ENCODE peak calls at places on chromosome 13, in ten cellular contexts. One of them, this sample, is unnamed.

GRCh38 chr13:42398542-42398941 is 126.6 kb downstream of the AKAP11 start:
- DNase-seq in Karpas-422: peak; percentile 92
- DNase-seq in left lung: no peak
- DNase-seq in skeletal muscle cell: peak; percentile 21
- DNase-seq in cardiac fibroblast: no peak
- DNase-seq in kidney: no peak
- DNase-seq in GM23248: no peak
- DNase-seq in K562: no peak
- DNase-seq in thyroid gland: no peak
- DNase-seq in ovary: no peak
- DNase-seq in this sample: peak; percentile 8

GRCh38 chr13:42048625-42049453 is at the start of gene DGKH:
- DNase-seq in Karpas-422: peak; percentile 77
- DNase-seq in left lung: peak; percentile 94
- DNase-seq in skeletal muscle cell: no peak
- DNase-seq in cardiac fibroblast: peak; percentile 66
- DNase-seq in kidney: peak; percentile 93
- DNase-seq in GM23248: peak; percentile 89
- DNase-seq in K562: peak; percentile 88
- DNase-seq in thyroid gland: peak; percentile 83
- DNase-seq in ovary: peak; percentile 83
- DNase-seq in this sample: peak; percentile 94

GRCh38 chr13:77507931-77508776 is 27.4 kb upstream of the SCEL start:
- DNase-seq in Karpas-422: no peak
- DNase-seq in left lung: no peak
- DNase-seq in skeletal muscle cell: peak; percentile 78
- DNase-seq in cardiac fibroblast: peak; percentile 82
- DNase-seq in kidney: no peak
- DNase-seq in GM23248: peak; percentile 89
- DNase-seq in K562: no peak
- DNase-seq in thyroid gland: no peak
- DNase-seq in ovary: no peak
- DNase-seq in this sample: no peak

GRCh38 chr13:95784891-95785290 is 108.0 kb downstream of the DNAJC3 start:
- DNase-seq in Karpas-422: no peak
- DNase-seq in left lung: no peak
- DNase-seq in skeletal muscle cell: no peak
- DNase-seq in cardiac fibroblast: peak; percentile 56
- DNase-seq in kidney: no peak
- DNase-seq in GM23248: peak; percentile 31
- DNase-seq in K562: no peak
- DNase-seq in thyroid gland: no peak
- DNase-seq in ovary: no peak
- DNase-seq in this sample: no peak

GRCh38 chr13:42395066-42395821 is 123.3 kb downstream of the AKAP11 start:
- DNase-seq in Karpas-422: no peak
- DNase-seq in left lung: no peak
- DNase-seq in skeletal muscle cell: no peak
- DNase-seq in cardiac fibroblast: no peak
- DNase-seq in kidney: no peak
- DNase-seq in GM23248: no peak
- DNase-seq in K562: no peak
- DNase-seq in thyroid gland: no peak
- DNase-seq in ovary: no peak
- DNase-seq in this sample: no peak

GRCh38 chr13:29472317-29472961 is 123.0 kb downstream of the SLC7A1 start:
- DNase-seq in Karpas-422: peak; percentile 85
- DNase-seq in left lung: no peak
- DNase-seq in skeletal muscle cell: no peak
- DNase-seq in cardiac fibroblast: peak; percentile 76
- DNase-seq in kidney: no peak
- DNase-seq in GM23248: peak; percentile 79
- DNase-seq in K562: peak; percentile 52
- DNase-seq in thyroid gland: peak; percentile 53
- DNase-seq in ovary: no peak
- DNase-seq in this sample: peak; percentile 77

GRCh38 chr13:33072759-33073158 is 56.5 kb downstream of the KL start:
- DNase-seq in Karpas-422: no peak
- DNase-seq in left lung: no peak
- DNase-seq in skeletal muscle cell: no peak
- DNase-seq in cardiac fibroblast: no peak
- DNase-seq in kidney: no peak
- DNase-seq in GM23248: no peak
- DNase-seq in K562: no peak
- DNase-seq in thyroid gland: no peak
- DNase-seq in ovary: no peak
- DNase-seq in this sample: no peak

GRCh38 chr13:48233886-48234488 is 981 bp downstream of the ITM2B start:
- DNase-seq in Karpas-422: no peak
- DNase-seq in left lung: no peak
- DNase-seq in skeletal muscle cell: no peak
- DNase-seq in cardiac fibroblast: peak; percentile 72
- DNase-seq in kidney: no peak
- DNase-seq in GM23248: peak; percentile 78
- DNase-seq in K562: no peak
- DNase-seq in thyroid gland: no peak
- DNase-seq in ovary: no peak
- DNase-seq in this sample: peak; percentile 13

GRCh38 chr13:52048516-52048915 is 24.0 kb downstream of the UTP14C start:
- DNase-seq in Karpas-422: no peak
- DNase-seq in left lung: no peak
- DNase-seq in skeletal muscle cell: no peak
- DNase-seq in cardiac fibroblast: peak; percentile 51
- DNase-seq in kidney: no peak
- DNase-seq in GM23248: peak; percentile 14
- DNase-seq in K562: no peak
- DNase-seq in thyroid gland: no peak
- DNase-seq in ovary: no peak
- DNase-seq in this sample: no peak

GRCh38 chr13:50494110-50494509 is 349.4 kb downstream of the DLEU7 start:
- DNase-seq in Karpas-422: no peak
- DNase-seq in left lung: no peak
- DNase-seq in skeletal muscle cell: no peak
- DNase-seq in cardiac fibroblast: no peak
- DNase-seq in kidney: no peak
- DNase-seq in GM23248: no peak
- DNase-seq in K562: no peak
- DNase-seq in thyroid gland: no peak
- DNase-seq in ovary: no peak
- DNase-seq in this sample: no peak

GRCh38 chr13:59546178-59546577 is 617.5 kb downstream of the DIAPH3 start:
- DNase-seq in Karpas-422: no peak
- DNase-seq in left lung: no peak
- DNase-seq in skeletal muscle cell: no peak
- DNase-seq in cardiac fibroblast: no peak
- DNase-seq in kidney: no peak
- DNase-seq in GM23248: no peak
- DNase-seq in K562: no peak
- DNase-seq in thyroid gland: no peak
- DNase-seq in ovary: no peak
- DNase-seq in this sample: no peak

GRCh38 chr13:48923376-48923775 is 52.3 kb upstream of the FNDC3A start:
- DNase-seq in Karpas-422: peak; percentile 66
- DNase-seq in left lung: no peak
- DNase-seq in skeletal muscle cell: no peak
- DNase-seq in cardiac fibroblast: peak; percentile 43
- DNase-seq in kidney: no peak
- DNase-seq in GM23248: no peak
- DNase-seq in K562: no peak
- DNase-seq in thyroid gland: no peak
- DNase-seq in ovary: no peak
- DNase-seq in this sample: no peak

GRCh38 chr13:31731923-31732322 is 7.4 kb upstream of the RXFP2 start:
- DNase-seq in Karpas-422: no peak
- DNase-seq in left lung: no peak
- DNase-seq in skeletal muscle cell: no peak
- DNase-seq in cardiac fibroblast: peak; percentile 30
- DNase-seq in kidney: no peak
- DNase-seq in GM23248: no peak
- DNase-seq in K562: no peak
- DNase-seq in thyroid gland: no peak
- DNase-seq in ovary: no peak
- DNase-seq in this sample: no peak

GRCh38 chr13:99969368-99969933 is 2.1 kb downstream of the ZIC5 start:
- DNase-seq in Karpas-422: no peak
- DNase-seq in left lung: peak; percentile 55
- DNase-seq in skeletal muscle cell: no peak
- DNase-seq in cardiac fibroblast: no peak
- DNase-seq in kidney: no peak
- DNase-seq in GM23248: no peak
- DNase-seq in K562: peak; percentile 20
- DNase-seq in thyroid gland: no peak
- DNase-seq in ovary: no peak
- DNase-seq in this sample: peak; percentile 68

GRCh38 chr13:99968521-99969367 is 2.8 kb downstream of the ZIC5 start:
- DNase-seq in Karpas-422: no peak
- DNase-seq in left lung: peak; percentile 61
- DNase-seq in skeletal muscle cell: no peak
- DNase-seq in cardiac fibroblast: no peak
- DNase-seq in kidney: no peak
- DNase-seq in GM23248: peak; percentile 53
- DNase-seq in K562: no peak
- DNase-seq in thyroid gland: no peak
- DNase-seq in ovary: no peak
- DNase-seq in this sample: peak; percentile 78

GRCh38 chr13:99967884-99968520 is 3.6 kb downstream of the ZIC5 start:
- DNase-seq in Karpas-422: no peak
- DNase-seq in left lung: peak; percentile 77
- DNase-seq in skeletal muscle cell: no peak
- DNase-seq in cardiac fibroblast: no peak
- DNase-seq in kidney: no peak
- DNase-seq in GM23248: no peak
- DNase-seq in K562: no peak
- DNase-seq in thyroid gland: no peak
- DNase-seq in ovary: no peak
- DNase-seq in this sample: peak; percentile 62

GRCh38 chr13:99965329-99966000 is 6.1 kb downstream of the ZIC5 start:
- DNase-seq in Karpas-422: no peak
- DNase-seq in left lung: peak; percentile 30
- DNase-seq in skeletal muscle cell: no peak
- DNase-seq in cardiac fibroblast: no peak
- DNase-seq in kidney: no peak
- DNase-seq in GM23248: no peak
- DNase-seq in K562: no peak
- DNase-seq in thyroid gland: no peak
- DNase-seq in ovary: no peak
- DNase-seq in this sample: no peak

GRCh38 chr13:99967498-99967883 is 4.1 kb downstream of the ZIC5 start:
- DNase-seq in Karpas-422: no peak
- DNase-seq in left lung: no peak
- DNase-seq in skeletal muscle cell: no peak
- DNase-seq in cardiac fibroblast: no peak
- DNase-seq in kidney: no peak
- DNase-seq in GM23248: no peak
- DNase-seq in K562: no peak
- DNase-seq in thyroid gland: no peak
- DNase-seq in ovary: no peak
- DNase-seq in this sample: no peak
- H3K4me3 ChIP-seq in Karpas-422: no peak overlapping the region
- H3K4me3 ChIP-seq in left lung: no peak overlapping the region
- H3K4me3 ChIP-seq in skeletal muscle cell: no peak overlapping the region
- H3K4me3 ChIP-seq in cardiac fibroblast: no peak overlapping the region
- H3K4me3 ChIP-seq in kidney: no peak overlapping the region
- H3K4me3 ChIP-seq in GM23248: no peak overlapping the region
- H3K4me3 ChIP-seq in K562: no peak overlapping the region
- H3K4me3 ChIP-seq in thyroid gland: no peak overlapping the region
- H3K4me3 ChIP-seq in ovary: no peak overlapping the region
- H3K4me3 ChIP-seq in this sample: peak overlapping the region; percentile 96

GRCh38 chr13:98142427-98143156 is at the start of gene FARP1:
- DNase-seq in Karpas-422: no peak
- DNase-seq in left lung: peak; percentile 92
- DNase-seq in skeletal muscle cell: peak; percentile 18
- DNase-seq in cardiac fibroblast: peak; percentile 44
- DNase-seq in kidney: peak; percentile 91
- DNase-seq in GM23248: peak; percentile 88
- DNase-seq in K562: peak; percentile 49
- DNase-seq in thyroid gland: peak; percentile 87
- DNase-seq in ovary: peak; percentile 69
- DNase-seq in this sample: peak; percentile 95
- H3K4me3 ChIP-seq in Karpas-422: no peak within 1 kb of the TSS
- H3K4me3 ChIP-seq in left lung: peak within 1 kb of the TSS; percentile 55
- H3K4me3 ChIP-seq in skeletal muscle cell: peak within 1 kb of the TSS; percentile 61
- H3K4me3 ChIP-seq in cardiac fibroblast: peak within 1 kb of the TSS; percentile 62
- H3K4me3 ChIP-seq in kidney: peak within 1 kb of the TSS; percentile 73
- H3K4me3 ChIP-seq in GM23248: peak within 1 kb of the TSS; percentile 98
- H3K4me3 ChIP-seq in K562: no peak within 1 kb of the TSS
- H3K4me3 ChIP-seq in thyroid gland: peak within 1 kb of the TSS; percentile 61
- H3K4me3 ChIP-seq in ovary: peak within 1 kb of the TSS; percentile 38
- H3K4me3 ChIP-seq in this sample: peak within 1 kb of the TSS; percentile 78

GRCh38 chr13:34748561-34748960 is 193.5 kb upstream of the NBEA start:
- DNase-seq in Karpas-422: no peak
- DNase-seq in left lung: no peak
- DNase-seq in skeletal muscle cell: no peak
- DNase-seq in cardiac fibroblast: no peak
- DNase-seq in kidney: no peak
- DNase-seq in GM23248: no peak
- DNase-seq in K562: no peak
- DNase-seq in thyroid gland: peak; percentile 35
- DNase-seq in ovary: no peak
- DNase-seq in this sample: no peak

GRCh38 chr13:34751492-34751891 is 190.6 kb upstream of the NBEA start:
- DNase-seq in Karpas-422: no peak
- DNase-seq in left lung: no peak
- DNase-seq in skeletal muscle cell: no peak
- DNase-seq in cardiac fibroblast: no peak
- DNase-seq in kidney: no peak
- DNase-seq in GM23248: no peak
- DNase-seq in K562: no peak
- DNase-seq in thyroid gland: no peak
- DNase-seq in ovary: no peak
- DNase-seq in this sample: no peak

GRCh38 chr13:34751044-34751443 is 191.0 kb upstream of the NBEA start:
- DNase-seq in Karpas-422: no peak
- DNase-seq in left lung: no peak
- DNase-seq in skeletal muscle cell: no peak
- DNase-seq in cardiac fibroblast: no peak
- DNase-seq in kidney: no peak
- DNase-seq in GM23248: no peak
- DNase-seq in K562: no peak
- DNase-seq in thyroid gland: no peak
- DNase-seq in ovary: no peak
- DNase-seq in this sample: no peak

GRCh38 chr13:34749046-34749445 is 193.0 kb upstream of the NBEA start:
- DNase-seq in Karpas-422: no peak
- DNase-seq in left lung: no peak
- DNase-seq in skeletal muscle cell: no peak
- DNase-seq in cardiac fibroblast: no peak
- DNase-seq in kidney: no peak
- DNase-seq in GM23248: no peak
- DNase-seq in K562: no peak
- DNase-seq in thyroid gland: no peak
- DNase-seq in ovary: no peak
- DNase-seq in this sample: no peak

GRCh38 chr13:34750078-34750703 is 191.9 kb upstream of the NBEA start:
- DNase-seq in Karpas-422: no peak
- DNase-seq in left lung: no peak
- DNase-seq in skeletal muscle cell: no peak
- DNase-seq in cardiac fibroblast: no peak
- DNase-seq in kidney: no peak
- DNase-seq in GM23248: peak; percentile 12
- DNase-seq in K562: no peak
- DNase-seq in thyroid gland: peak; percentile 20
- DNase-seq in ovary: peak; percentile 42
- DNase-seq in this sample: peak; percentile 28
- H3K4me3 ChIP-seq in Karpas-422: no peak overlapping the region
- H3K4me3 ChIP-seq in left lung: peak overlapping the region; percentile 10
- H3K4me3 ChIP-seq in skeletal muscle cell: peak overlapping the region; percentile 6
- H3K4me3 ChIP-seq in cardiac fibroblast: no peak overlapping the region
- H3K4me3 ChIP-seq in kidney: peak overlapping the region; percentile 59
- H3K4me3 ChIP-seq in GM23248: peak overlapping the region; percentile 65
- H3K4me3 ChIP-seq in K562: no peak overlapping the region
- H3K4me3 ChIP-seq in thyroid gland: no peak overlapping the region
- H3K4me3 ChIP-seq in ovary: peak overlapping the region; percentile 19
- H3K4me3 ChIP-seq in this sample: peak overlapping the region; percentile 16

GRCh38 chr13:68551701-68552522 is 1321.8 kb upstream of the PCDH9 start:
- DNase-seq in Karpas-422: no peak
- DNase-seq in left lung: no peak
- DNase-seq in skeletal muscle cell: no peak
- DNase-seq in cardiac fibroblast: no peak
- DNase-seq in kidney: no peak
- DNase-seq in GM23248: no peak
- DNase-seq in K562: no peak
- DNase-seq in thyroid gland: no peak
- DNase-seq in ovary: no peak
- DNase-seq in this sample: no peak
- H3K4me3 ChIP-seq in Karpas-422: peak overlapping the region; percentile 14
- H3K4me3 ChIP-seq in left lung: no peak overlapping the region
- H3K4me3 ChIP-seq in skeletal muscle cell: no peak overlapping the region
- H3K4me3 ChIP-seq in cardiac fibroblast: no peak overlapping the region
- H3K4me3 ChIP-seq in kidney: no peak overlapping the region
- H3K4me3 ChIP-seq in GM23248: no peak overlapping the region
- H3K4me3 ChIP-seq in K562: no peak overlapping the region
- H3K4me3 ChIP-seq in thyroid gland: no peak overlapping the region
- H3K4me3 ChIP-seq in ovary: no peak overlapping the region
- H3K4me3 ChIP-seq in this sample: no peak overlapping the region

This sample was measured in H7.